ENCODE peak calls at places on chromosome X, in nine cellular contexts. W is A549, L is HCT116, V is heart left ventricle, U is GM12892, A is breast epithelium, F is esophagus squamous epithelium, T is H54, B is body of pancreas. Y is an unnamed sample.

GRCh38 chrX:109635151-109635550 is 10.2 kb upstream of the KCNE5 start:
- DNase-seq in T (no peak), F (no peak), A (no peak), V (no peak), W (peak; percentile 15), U (no peak), B (no peak), L (no peak), Y (no peak)

GRCh38 chrX:134813697-134814096 is 155.4 kb upstream of the PLAC1 start:
- DNase-seq in B (no peak), L (no peak), W (no peak), V (no peak), T (no peak), U (no peak), A (no peak), F (no peak), Y (no peak)

GRCh38 chrX:54042609-54043010 is 1.7 kb downstream of the PHF8 start:
- DNase-seq in V (peak; percentile 49), A (no peak), T (no peak), B (peak; percentile 38), U (peak; percentile 30), W (peak; percentile 41), L (peak; percentile 4), F (no peak), Y (peak; percentile 62)

GRCh38 chrX:65516756-65517155 is 17.8 kb downstream of the LAS1L start:
- DNase-seq in W (no peak), U (no peak), F (no peak), L (no peak), V (no peak), A (no peak), B (no peak), T (no peak), Y (no peak)

GRCh38 chrX:103376118-103376978 is at the start of gene BEX3:
- DNase-seq in B (peak; percentile 68), U (no peak), T (no peak), V (peak; percentile 63), F (no peak), A (peak; percentile 34), W (peak; percentile 69), L (no peak), Y (peak; percentile 65)

GRCh38 chrX:40096395-40097091 is 1.2 kb downstream of the BCOR start:
- DNase-seq in L (no peak), F (no peak), W (no peak), U (no peak), A (no peak), T (no peak), V (peak; percentile 62), B (peak; percentile 53), Y (no peak)

GRCh38 chrX:435536-436122 is 48.9 kb upstream of the PPP2R3B start:
- DNase-seq in F (no peak), U (no peak), B (no peak), V (no peak), W (no peak), A (no peak), T (no peak), L (no peak), Y (no peak)

GRCh38 chrX:48488034-48488433 is 12.0 kb downstream of the FTSJ1 start:
- DNase-seq in L (no peak), V (no peak), T (no peak), U (no peak), B (no peak), W (no peak), A (no peak), F (no peak), Y (no peak)

GRCh38 chrX:42246814-42247213 is 323.5 kb upstream of the CASK start:
- DNase-seq in T (no peak), B (no peak), A (peak; percentile 39), U (no peak), L (no peak), F (no peak), V (no peak), W (no peak), Y (no peak)

GRCh38 chrX:50903387-50904027 is 7.0 kb upstream of the BMP15 start:
- DNase-seq in L (peak; percentile 27), V (no peak), W (peak; percentile 32), F (no peak), A (no peak), B (peak; percentile 19), U (no peak), T (peak; percentile 0), Y (no peak)

GRCh38 chrX:154444001-154444754 is at the start of gene FAM50A:
- DNase-seq in U (peak; percentile 86), A (peak; percentile 64), T (peak; percentile 47), F (no peak), V (peak; percentile 89), B (peak; percentile 82), L (no peak), W (peak; percentile 54), Y (no peak)

GRCh38 chrX:131918839-131919238 is 104.3 kb upstream of the STK26 start:
- DNase-seq in V (no peak), W (no peak), A (no peak), B (no peak), L (no peak), U (no peak), T (no peak), F (no peak), Y (no peak)

GRCh38 chrX:46572295-46572936 is 1.1 kb upstream of the CHST7 start:
- DNase-seq in T (no peak), F (no peak), L (no peak), U (no peak), A (no peak), W (no peak), V (no peak), B (no peak), Y (no peak)

GRCh38 chrX:46574941-46575381 is 1.4 kb downstream of the CHST7 start:
- DNase-seq in V (peak; percentile 51), L (no peak), U (no peak), W (no peak), B (no peak), A (no peak), T (no peak), F (no peak), Y (no peak)

GRCh38 chrX:46574337-46574940 is 874 bp downstream of the CHST7 start:
- DNase-seq in W (peak; percentile 48), U (no peak), V (peak; percentile 49), T (no peak), A (no peak), L (no peak), B (no peak), F (no peak), Y (peak; percentile 65)

GRCh38 chrX:46573896-46574336 is 351 bp downstream of the CHST7 start:
- DNase-seq in B (peak; percentile 49), L (no peak), W (peak; percentile 83), V (peak; percentile 68), F (peak; percentile 12), U (no peak), T (no peak), A (peak; percentile 40), Y (peak; percentile 77)

GRCh38 chrX:46573331-46573895 is at the start of gene CHST7:
- DNase-seq in W (peak; percentile 80), T (no peak), F (no peak), L (peak; percentile 46), A (peak; percentile 36), B (peak; percentile 47), U (no peak), V (peak; percentile 83), Y (peak; percentile 74)
- TF ChIP-seq POLR2A in W (peak; percentile 40), T (peak; percentile 51), F (no peak), L (no peak), A (no peak), B (peak; percentile 29), U (no peak), V (peak; percentile 79), Y (no peak)

DNA sequence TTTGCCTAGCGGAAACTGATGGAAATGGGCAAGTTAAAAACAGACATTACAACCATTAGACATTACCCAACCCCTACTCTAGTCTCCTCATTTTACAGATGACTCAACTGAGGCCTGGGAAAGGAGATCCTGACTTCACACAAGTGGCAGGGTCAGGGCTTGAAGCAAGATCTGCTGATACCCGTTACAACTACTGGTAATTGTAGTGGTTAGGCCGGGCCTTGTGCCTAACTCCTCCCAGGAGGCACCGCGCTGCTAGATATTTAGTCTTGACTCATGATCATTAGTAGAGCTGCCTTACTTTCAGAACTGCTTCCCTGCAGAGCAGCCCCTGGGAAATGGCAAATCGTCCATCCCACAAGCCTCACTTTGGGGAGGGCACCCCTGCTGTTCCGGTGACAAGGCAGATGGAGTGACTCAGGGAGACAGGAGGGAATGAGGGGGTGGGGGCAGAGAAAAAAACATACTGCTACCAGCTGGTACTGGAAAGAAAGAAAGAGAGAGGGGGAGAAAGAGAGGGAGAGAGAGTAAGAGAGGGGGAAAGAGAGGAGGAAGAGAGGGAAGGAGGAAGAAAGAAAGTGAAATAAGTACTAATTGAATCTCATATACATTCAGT is 12.2 kb downstream of the ARHGEF6 start:
- DNase-seq in U (no peak), A (no peak), L (peak; percentile 57), W (no peak), F (no peak), B (peak; percentile 35), T (peak; percentile 61), V (peak; percentile 50), Y (no peak)
- TF ChIP-seq POLR2A in U (no peak), A (no peak), L (no peak), W (no peak), F (no peak), B (no peak), T (peak; percentile 48), V (no peak), Y (no peak)

DNA sequence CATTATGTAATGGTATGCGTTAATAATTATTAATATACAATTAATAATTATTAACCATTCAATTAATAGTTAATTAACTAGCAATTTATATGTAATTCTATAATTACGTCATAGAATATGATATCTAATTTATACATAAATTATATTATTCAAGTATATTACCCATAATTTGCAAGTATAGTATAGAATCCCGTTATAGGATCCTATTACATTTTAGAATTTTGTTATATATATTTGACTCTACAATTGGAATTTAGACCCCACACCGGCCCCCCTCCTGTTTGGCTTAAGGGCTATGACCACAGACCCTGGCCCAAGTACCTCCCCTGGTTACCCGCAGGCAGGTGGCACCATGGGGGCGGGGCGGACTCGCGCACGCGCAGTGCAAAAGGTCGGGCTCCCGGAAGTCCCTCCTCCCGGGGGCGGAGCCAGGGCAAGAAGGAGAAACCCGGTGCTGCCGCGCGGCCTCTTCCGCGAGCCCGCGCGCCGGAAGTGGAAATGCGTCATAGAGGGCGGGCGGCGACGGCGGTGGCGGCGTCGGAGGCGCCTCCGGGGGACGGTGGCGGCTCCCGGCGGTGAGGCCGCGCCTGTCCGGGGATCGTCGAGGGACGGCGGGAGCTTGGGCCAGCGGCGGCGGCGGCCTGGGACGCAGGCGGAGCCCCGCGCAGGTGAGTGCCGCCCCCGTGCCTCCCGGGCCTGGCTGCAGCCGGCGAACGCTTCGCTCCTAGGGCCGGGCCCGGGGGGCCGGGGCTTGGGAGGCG is at the start of gene AKAP17A:
- DNase-seq in T (peak; percentile 83), V (peak; percentile 96), L (peak; percentile 80), A (peak; percentile 92), U (peak; percentile 93), B (peak; percentile 97), W (peak; percentile 96), F (peak; percentile 66), Y (peak; percentile 96)
- TF ChIP-seq POLR2A in T (peak; percentile 93), V (peak; percentile 90), L (no peak), A (no peak), U (peak; percentile 88), B (peak; percentile 57), W (no peak), F (no peak), Y (peak; percentile 64)

DNA sequence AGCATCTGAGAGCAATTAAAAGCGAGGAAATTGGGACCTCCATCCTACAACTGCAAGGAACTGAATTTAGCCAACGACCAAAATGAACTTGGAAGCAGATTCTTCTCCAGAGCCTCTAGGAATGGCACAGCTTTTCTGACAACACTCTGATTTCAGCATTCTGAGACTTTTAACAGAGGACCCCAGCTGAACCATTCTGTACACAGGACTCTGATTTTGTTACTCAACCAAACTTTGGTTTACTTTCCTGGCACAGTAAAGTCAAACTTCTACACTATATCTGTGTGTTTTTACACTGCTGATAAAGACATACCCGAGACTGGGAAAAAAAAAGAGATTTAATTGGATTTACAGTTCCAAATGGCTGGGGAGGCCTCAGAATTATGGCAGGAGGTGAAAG is 37.6 kb downstream of the UBQLN2 start:
- DNase-seq in A (no peak), L (no peak), B (no peak), F (no peak), W (no peak), V (no peak), T (no peak), U (no peak), Y (no peak)
- TF ChIP-seq POLR2A in A (no peak), L (no peak), B (no peak), F (no peak), W (no peak), V (no peak), T (no peak), U (no peak), Y (no peak)